ENCODE peak calls at places on chromosomes 1 and 21, in seven cellular contexts. One of them, this sample, is unnamed.

GRCh38 chr1:75132421-75133381 is 1.5 kb upstream of the LHX8 start:
- DNase-seq in stimulated activated CD4-positive, alpha-beta T cell treated with anti-CD3 and anti-CD28 coated beads, Interleukin-1b, Interleukin-23, amount 100 ng/mL, for 1 hour: no peak
- DNase-seq in GM03348: no peak
- DNase-seq in GM20000: no peak
- DNase-seq in fibroblast of lung: no peak
- DNase-seq in lung: no peak
- DNase-seq in HEK293T: no peak
- DNase-seq in this sample: no peak

GRCh38 chr1:223068913-223069312 is 74.1 kb downstream of the TLR5 start:
- DNase-seq in fibroblast of lung: no peak
- DNase-seq in stimulated activated CD4-positive, alpha-beta T cell treated with anti-CD3 and anti-CD28 coated beads, Interleukin-1b, Interleukin-23, amount 100 ng/mL, for 1 hour: no peak
- DNase-seq in lung: no peak
- DNase-seq in HEK293T: no peak
- DNase-seq in GM03348: no peak
- DNase-seq in GM20000: no peak
- DNase-seq in this sample: no peak

GRCh38 chr1:68065766-68066165 is 15.3 kb upstream of the DIRAS3 start:
- DNase-seq in GM03348: no peak
- DNase-seq in HEK293T: no peak
- DNase-seq in stimulated activated CD4-positive, alpha-beta T cell treated with anti-CD3 and anti-CD28 coated beads, Interleukin-1b, Interleukin-23, amount 100 ng/mL, for 1 hour: no peak
- DNase-seq in GM20000: no peak
- DNase-seq in fibroblast of lung: no peak
- DNase-seq in lung: no peak
- DNase-seq in this sample: no peak

GRCh38 chr1:227884370-227885134 is 63.2 kb downstream of the WNT9A start:
- DNase-seq in HEK293T: no peak
- DNase-seq in lung: no peak
- DNase-seq in stimulated activated CD4-positive, alpha-beta T cell treated with anti-CD3 and anti-CD28 coated beads, Interleukin-1b, Interleukin-23, amount 100 ng/mL, for 1 hour: no peak
- DNase-seq in GM03348: peak; percentile 11
- DNase-seq in fibroblast of lung: no peak
- DNase-seq in GM20000: no peak
- DNase-seq in this sample: no peak

GRCh38 chr1:6343506-6344405 is 49.8 kb downstream of the ACOT7 start:
- DNase-seq in HEK293T: peak; percentile 80
- DNase-seq in GM03348: peak; percentile 92
- DNase-seq in fibroblast of lung: peak; percentile 84
- DNase-seq in lung: peak; percentile 67
- DNase-seq in GM20000: peak; percentile 75
- DNase-seq in stimulated activated CD4-positive, alpha-beta T cell treated with anti-CD3 and anti-CD28 coated beads, Interleukin-1b, Interleukin-23, amount 100 ng/mL, for 1 hour: no peak
- DNase-seq in this sample: peak; percentile 16

GRCh38 chr1:208601569-208601968 is 357.4 kb upstream of the PLXNA2 start:
- DNase-seq in stimulated activated CD4-positive, alpha-beta T cell treated with anti-CD3 and anti-CD28 coated beads, Interleukin-1b, Interleukin-23, amount 100 ng/mL, for 1 hour: no peak
- DNase-seq in lung: no peak
- DNase-seq in fibroblast of lung: peak; percentile 18
- DNase-seq in HEK293T: no peak
- DNase-seq in GM03348: no peak
- DNase-seq in GM20000: no peak
- DNase-seq in this sample: no peak

GRCh38 chr1:192831706-192832355 is 23.0 kb downstream of the RGS2 start:
- DNase-seq in GM03348: no peak
- DNase-seq in GM20000: no peak
- DNase-seq in lung: no peak
- DNase-seq in fibroblast of lung: no peak
- DNase-seq in stimulated activated CD4-positive, alpha-beta T cell treated with anti-CD3 and anti-CD28 coated beads, Interleukin-1b, Interleukin-23, amount 100 ng/mL, for 1 hour: no peak
- DNase-seq in HEK293T: no peak
- DNase-seq in this sample: no peak

GRCh38 chr21:35696644-35697043 is 363.7 kb downstream of the SETD4 start:
- DNase-seq in HEK293T: peak; percentile 17
- DNase-seq in GM20000: no peak
- DNase-seq in lung: no peak
- DNase-seq in fibroblast of lung: no peak
- DNase-seq in stimulated activated CD4-positive, alpha-beta T cell treated with anti-CD3 and anti-CD28 coated beads, Interleukin-1b, Interleukin-23, amount 100 ng/mL, for 1 hour: no peak
- DNase-seq in GM03348: no peak
- DNase-seq in this sample: no peak

GRCh38 chr1:186044079-186044685 is 310.0 kb downstream of the HMCN1 start:
- DNase-seq in fibroblast of lung: no peak
- DNase-seq in HEK293T: no peak
- DNase-seq in GM20000: no peak
- DNase-seq in GM03348: no peak
- DNase-seq in lung: no peak
- DNase-seq in stimulated activated CD4-positive, alpha-beta T cell treated with anti-CD3 and anti-CD28 coated beads, Interleukin-1b, Interleukin-23, amount 100 ng/mL, for 1 hour: no peak
- DNase-seq in this sample: no peak

GRCh38 chr1:155002479-155003226 is at the start of gene ZBTB7B:
- DNase-seq in fibroblast of lung: peak; percentile 25
- DNase-seq in lung: no peak
- DNase-seq in GM20000: peak; percentile 81
- DNase-seq in GM03348: peak; percentile 81
- DNase-seq in stimulated activated CD4-positive, alpha-beta T cell treated with anti-CD3 and anti-CD28 coated beads, Interleukin-1b, Interleukin-23, amount 100 ng/mL, for 1 hour: no peak
- DNase-seq in HEK293T: no peak
- DNase-seq in this sample: no peak

GRCh38 chr21:37877888-37878684 is 38.2 kb downstream of the KCNJ6 start:
- DNase-seq in GM03348: no peak
- DNase-seq in lung: no peak
- DNase-seq in fibroblast of lung: no peak
- DNase-seq in stimulated activated CD4-positive, alpha-beta T cell treated with anti-CD3 and anti-CD28 coated beads, Interleukin-1b, Interleukin-23, amount 100 ng/mL, for 1 hour: no peak
- DNase-seq in GM20000: no peak
- DNase-seq in HEK293T: no peak
- DNase-seq in this sample: no peak

GRCh38 chr1:17207046-17207445 is 2.1 kb downstream of the PADI1 start:
- DNase-seq in lung: peak; percentile 43
- DNase-seq in GM20000: peak; percentile 46
- DNase-seq in stimulated activated CD4-positive, alpha-beta T cell treated with anti-CD3 and anti-CD28 coated beads, Interleukin-1b, Interleukin-23, amount 100 ng/mL, for 1 hour: no peak
- DNase-seq in GM03348: no peak
- DNase-seq in fibroblast of lung: no peak
- DNase-seq in HEK293T: no peak
- DNase-seq in this sample: no peak

GRCh38 chr1:175499595-175500367 is 243.6 kb downstream of the TNR start:
- DNase-seq in fibroblast of lung: no peak
- DNase-seq in stimulated activated CD4-positive, alpha-beta T cell treated with anti-CD3 and anti-CD28 coated beads, Interleukin-1b, Interleukin-23, amount 100 ng/mL, for 1 hour: no peak
- DNase-seq in GM03348: no peak
- DNase-seq in HEK293T: no peak
- DNase-seq in lung: no peak
- DNase-seq in GM20000: no peak
- DNase-seq in this sample: no peak

GRCh38 chr1:162703708-162704107 is 71.4 kb downstream of the DDR2 start:
- DNase-seq in stimulated activated CD4-positive, alpha-beta T cell treated with anti-CD3 and anti-CD28 coated beads, Interleukin-1b, Interleukin-23, amount 100 ng/mL, for 1 hour: no peak
- DNase-seq in HEK293T: no peak
- DNase-seq in GM20000: no peak
- DNase-seq in lung: no peak
- DNase-seq in fibroblast of lung: no peak
- DNase-seq in GM03348: peak; percentile 6
- DNase-seq in this sample: no peak

GRCh38 chr1:17538428-17539130 is 919 bp upstream of the ARHGEF10L start:
- DNase-seq in fibroblast of lung: peak; percentile 25
- DNase-seq in GM20000: no peak
- DNase-seq in lung: peak; percentile 34
- DNase-seq in GM03348: no peak
- DNase-seq in stimulated activated CD4-positive, alpha-beta T cell treated with anti-CD3 and anti-CD28 coated beads, Interleukin-1b, Interleukin-23, amount 100 ng/mL, for 1 hour: no peak
- DNase-seq in HEK293T: peak; percentile 65
- DNase-seq in this sample: no peak

GRCh38 chr1:211537253-211537652 is 41.7 kb downstream of the SLC30A1 start:
- DNase-seq in stimulated activated CD4-positive, alpha-beta T cell treated with anti-CD3 and anti-CD28 coated beads, Interleukin-1b, Interleukin-23, amount 100 ng/mL, for 1 hour: no peak
- DNase-seq in fibroblast of lung: no peak
- DNase-seq in GM20000: no peak
- DNase-seq in lung: no peak
- DNase-seq in GM03348: no peak
- DNase-seq in HEK293T: no peak
- DNase-seq in this sample: no peak

GRCh38 chr1:203093754-203094410 is 8.1 kb upstream of the MYOG start:
- DNase-seq in stimulated activated CD4-positive, alpha-beta T cell treated with anti-CD3 and anti-CD28 coated beads, Interleukin-1b, Interleukin-23, amount 100 ng/mL, for 1 hour: no peak
- DNase-seq in GM20000: no peak
- DNase-seq in HEK293T: no peak
- DNase-seq in GM03348: no peak
- DNase-seq in lung: no peak
- DNase-seq in fibroblast of lung: no peak
- DNase-seq in this sample: no peak

GRCh38 chr1:168923521-168924136 is 182.9 kb upstream of the ATP1B1 start:
- DNase-seq in HEK293T: no peak
- DNase-seq in lung: no peak
- DNase-seq in GM20000: no peak
- DNase-seq in fibroblast of lung: no peak
- DNase-seq in GM03348: no peak
- DNase-seq in stimulated activated CD4-positive, alpha-beta T cell treated with anti-CD3 and anti-CD28 coated beads, Interleukin-1b, Interleukin-23, amount 100 ng/mL, for 1 hour: no peak
- DNase-seq in this sample: no peak

GRCh38 chr1:200646515-200646914 is 23.2 kb downstream of the DDX59 start:
- DNase-seq in lung: no peak
- DNase-seq in GM20000: no peak
- DNase-seq in HEK293T: no peak
- DNase-seq in stimulated activated CD4-positive, alpha-beta T cell treated with anti-CD3 and anti-CD28 coated beads, Interleukin-1b, Interleukin-23, amount 100 ng/mL, for 1 hour: no peak
- DNase-seq in fibroblast of lung: no peak
- DNase-seq in GM03348: no peak
- DNase-seq in this sample: no peak

GRCh38 chr1:30407030-30407861 is 316.1 kb downstream of the MATN1 start:
- DNase-seq in HEK293T: no peak
- DNase-seq in fibroblast of lung: no peak
- DNase-seq in GM20000: no peak
- DNase-seq in GM03348: no peak
- DNase-seq in lung: no peak
- DNase-seq in stimulated activated CD4-positive, alpha-beta T cell treated with anti-CD3 and anti-CD28 coated beads, Interleukin-1b, Interleukin-23, amount 100 ng/mL, for 1 hour: no peak
- DNase-seq in this sample: no peak

GRCh38 chr1:171653796-171654704 is 1.6 kb upstream of the MYOC start:
- DNase-seq in HEK293T: no peak
- DNase-seq in GM20000: no peak
- DNase-seq in stimulated activated CD4-positive, alpha-beta T cell treated with anti-CD3 and anti-CD28 coated beads, Interleukin-1b, Interleukin-23, amount 100 ng/mL, for 1 hour: no peak
- DNase-seq in fibroblast of lung: peak; percentile 3
- DNase-seq in GM03348: peak; percentile 43
- DNase-seq in lung: no peak
- DNase-seq in this sample: no peak

GRCh38 chr21:40466893-40467483 is 380.0 kb downstream of the DSCAM start:
- DNase-seq in HEK293T: no peak
- DNase-seq in stimulated activated CD4-positive, alpha-beta T cell treated with anti-CD3 and anti-CD28 coated beads, Interleukin-1b, Interleukin-23, amount 100 ng/mL, for 1 hour: no peak
- DNase-seq in GM03348: no peak
- DNase-seq in GM20000: no peak
- DNase-seq in lung: no peak
- DNase-seq in fibroblast of lung: no peak
- DNase-seq in this sample: peak; percentile 33

GRCh38 chr21:45011426-45011825 is 63.0 kb upstream of the ADARB1 start:
- DNase-seq in lung: no peak
- DNase-seq in GM03348: no peak
- DNase-seq in fibroblast of lung: no peak
- DNase-seq in stimulated activated CD4-positive, alpha-beta T cell treated with anti-CD3 and anti-CD28 coated beads, Interleukin-1b, Interleukin-23, amount 100 ng/mL, for 1 hour: no peak
- DNase-seq in HEK293T: no peak
- DNase-seq in GM20000: no peak
- DNase-seq in this sample: no peak

GRCh38 chr1:75053207-75053606 is 81.0 kb upstream of the LHX8 start:
- DNase-seq in HEK293T: peak; percentile 30
- DNase-seq in stimulated activated CD4-positive, alpha-beta T cell treated with anti-CD3 and anti-CD28 coated beads, Interleukin-1b, Interleukin-23, amount 100 ng/mL, for 1 hour: no peak
- DNase-seq in GM03348: no peak
- DNase-seq in fibroblast of lung: no peak
- DNase-seq in lung: no peak
- DNase-seq in GM20000: no peak
- DNase-seq in this sample: no peak

GRCh38 chr1:152251391-152251790 is 27.4 kb upstream of the HRNR start:
- DNase-seq in stimulated activated CD4-positive, alpha-beta T cell treated with anti-CD3 and anti-CD28 coated beads, Interleukin-1b, Interleukin-23, amount 100 ng/mL, for 1 hour: no peak
- DNase-seq in HEK293T: no peak
- DNase-seq in GM03348: no peak
- DNase-seq in GM20000: no peak
- DNase-seq in lung: no peak
- DNase-seq in fibroblast of lung: no peak
- DNase-seq in this sample: no peak

This sample was measured in NCI-H748 treated with DMSO at 0.1 percent for 48 hours.